ENCODE peak calls at places on chromosome 20, in nine cellular contexts. T is astrocyte of the spinal cord; G is gastrocnemius medialis; O is cardiac muscle cell; F is fibroblast of the aortic adventitia; Z is CD4-positive, alpha-beta T cell; C is HL-60; D is mammary epithelial cell; R is HCT116. P is an unnamed sample.

GRCh38 chr20:50216543-50217206 is 26.0 kb downstream of the CEBPB start:
- DNase-seq in C (no peak), G (no peak), T (no peak), F (no peak), R (no peak), O (no peak), Z (no peak), D (no peak), P (no peak)

GRCh38 chr20:34433391-34433790 is 70.3 kb downstream of the ITCH start:
- DNase-seq in C (no peak), Z (no peak), G (no peak), R (no peak), F (no peak), O (no peak), T (no peak), D (no peak), P (no peak)

GRCh38 chr20:62703853-62704228 is 4.8 kb upstream of the NTSR1 start:
- DNase-seq in T (peak; percentile 3), Z (no peak), O (no peak), D (no peak), G (no peak), R (no peak), F (no peak), C (no peak), P (no peak)

GRCh38 chr20:57612916-57613315 is 7.3 kb downstream of the ZBP1 start:
- DNase-seq in G (no peak), F (no peak), R (no peak), O (no peak), C (no peak), T (no peak), D (no peak), Z (no peak), P (no peak)

GRCh38 chr20:19889011-19889953 is 127.9 kb upstream of the NAA20 start:
- DNase-seq in G (no peak), C (no peak), F (peak; percentile 82), Z (no peak), D (peak; percentile 56), O (peak; percentile 89), R (no peak), T (peak; percentile 89), P (no peak)

GRCh38 chr20:57876163-57876562 is 166.3 kb upstream of the PMEPA1 start:
- DNase-seq in G (no peak), D (no peak), T (no peak), F (no peak), O (no peak), R (no peak), Z (no peak), C (no peak), P (no peak)

GRCh38 chr20:51910202-51911050 is 108.1 kb upstream of the SALL4 start:
- DNase-seq in T (peak; percentile 50), Z (no peak), G (no peak), C (no peak), F (no peak), O (no peak), R (no peak), D (no peak), P (no peak)

GRCh38 chr20:10984294-10984693 is 310.5 kb upstream of the JAG1 start:
- DNase-seq in T (no peak), G (no peak), Z (no peak), C (no peak), O (no peak), D (no peak), R (no peak), F (peak; percentile 22), P (no peak)

GRCh38 chr20:50373674-50374286 is 136.4 kb upstream of the PTPN1 start:
- DNase-seq in R (no peak), G (no peak), F (no peak), T (no peak), D (peak; percentile 59), O (no peak), Z (no peak), C (no peak), P (no peak)

GRCh38 chr20:56788671-56789610 is 159.8 kb downstream of the TFAP2C start:
- DNase-seq in G (no peak), C (no peak), F (no peak), T (peak; percentile 23), D (peak; percentile 11), O (peak; percentile 47), R (no peak), Z (no peak), P (no peak)

GRCh38 chr20:31747640-31748039 is 8.6 kb downstream of the TPX2 start:
- DNase-seq in C (no peak), O (peak; percentile 72), T (no peak), F (peak; percentile 83), G (peak; percentile 39), D (no peak), R (no peak), Z (no peak), P (no peak)

GRCh38 chr20:51340451-51340840 is 202.1 kb downstream of the NFATC2 start:
- DNase-seq in G (no peak), C (no peak), Z (no peak), F (no peak), R (no peak), D (no peak), O (no peak), T (no peak), P (no peak)

GRCh38 chr20:58647814-58648501 is 3.1 kb upstream of the STX16 start:
- DNase-seq in D (no peak), T (peak; percentile 89), F (peak; percentile 92), G (no peak), O (peak; percentile 59), C (no peak), R (no peak), Z (no peak), P (no peak)

GRCh38 chr20:38155811-38156210 is 9.3 kb downstream of the TGM2 start:
- DNase-seq in C (no peak), F (no peak), T (no peak), D (no peak), Z (no peak), G (no peak), R (no peak), O (no peak), P (no peak)

GRCh38 chr20:36726168-36726567 is 19.7 kb downstream of the NDRG3 start:
- DNase-seq in T (no peak), Z (no peak), F (peak; percentile 13), R (no peak), G (no peak), C (no peak), D (no peak), O (no peak), P (no peak)

GRCh38 chr20:36732456-36732855 is 13.4 kb downstream of the NDRG3 start:
- DNase-seq in Z (no peak), R (no peak), D (no peak), T (no peak), O (no peak), C (no peak), G (no peak), F (no peak), P (no peak)

DNA sequence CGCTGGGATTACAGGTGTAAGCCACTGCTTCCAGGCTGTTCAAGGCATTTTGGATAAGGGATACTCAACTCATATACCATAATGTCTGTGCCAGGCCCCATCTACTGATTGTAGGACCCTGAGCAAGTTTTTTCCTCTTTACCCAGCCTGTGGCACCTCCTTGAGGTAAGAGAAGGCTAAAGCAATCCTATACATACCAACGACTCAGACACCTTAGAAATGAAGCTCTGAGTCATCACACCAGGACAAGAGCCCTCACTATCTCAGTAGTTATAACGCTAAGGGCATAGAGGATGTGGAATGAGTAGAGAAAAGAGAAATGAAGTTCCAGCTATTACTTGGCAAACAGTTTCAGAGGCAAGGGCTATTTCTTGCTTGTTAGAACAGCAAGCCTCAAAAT is 16.9 kb downstream of the NDRG3 start:
- DNase-seq in T (peak; percentile 13), C (no peak), D (peak; percentile 58), F (peak; percentile 9), G (no peak), Z (no peak), O (peak; percentile 19), R (no peak), P (no peak)
- TF ChIP-seq CTCF in T (peak; percentile 20), C (no peak), D (peak; percentile 35), F (no peak), G (no peak), Z (no peak), O (no peak), R (peak; percentile 17), P (peak; percentile 12)

GRCh38 chr20:36506253-36506652 is 35.1 kb upstream of the MYL9 start:
- DNase-seq in F (no peak), D (no peak), T (no peak), R (no peak), G (no peak), Z (no peak), C (no peak), O (no peak), P (no peak)
- TF ChIP-seq CTCF in F (peak; percentile 49), D (peak; percentile 15), T (peak; percentile 48), R (peak; percentile 68), G (no peak), Z (peak; percentile 31), C (no peak), O (peak; percentile 41), P (peak; percentile 40)

DNA sequence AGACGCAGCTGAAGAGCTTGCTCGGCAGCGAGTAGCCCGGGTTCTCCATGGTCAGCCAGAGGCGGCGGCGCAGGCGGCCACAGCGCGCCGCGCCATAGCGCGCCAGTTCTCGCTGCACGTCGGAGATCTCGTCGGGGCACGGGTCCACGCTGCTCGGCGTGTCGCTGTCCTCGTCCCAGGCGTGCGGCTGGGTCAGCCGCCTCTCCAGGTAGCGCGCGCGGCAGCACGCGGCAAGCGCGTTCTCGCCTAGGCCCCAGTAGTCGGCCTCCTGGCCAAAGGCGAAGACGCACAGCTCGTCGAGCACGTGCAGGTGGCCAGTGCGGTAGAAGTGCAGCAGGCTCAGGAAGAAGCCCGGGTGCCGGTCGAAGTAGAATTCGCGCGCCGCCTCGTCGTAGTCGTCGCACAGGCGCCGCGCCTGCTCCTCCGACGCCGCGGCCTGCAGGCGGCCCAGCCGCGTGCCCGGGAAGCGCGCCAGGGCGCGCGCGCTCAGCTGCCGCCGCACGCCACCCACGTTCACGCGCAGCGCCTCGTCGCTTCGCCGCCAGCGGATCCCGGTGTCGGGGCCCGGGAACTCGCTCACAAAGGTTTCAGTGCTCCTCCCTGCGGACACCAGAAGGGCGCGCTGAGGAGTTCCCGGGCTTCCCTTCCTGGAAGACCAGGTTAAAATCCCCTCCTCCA is 2.7 kb downstream of the KCNS1 start:
- DNase-seq in G (no peak), R (no peak), Z (no peak), C (peak; percentile 41), O (peak; percentile 70), F (no peak), T (peak; percentile 14), D (no peak), P (no peak)
- TF ChIP-seq CTCF in G (no peak), R (no peak), Z (no peak), C (no peak), O (peak; percentile 41), F (peak; percentile 20), T (peak; percentile 23), D (no peak), P (no peak)

DNA sequence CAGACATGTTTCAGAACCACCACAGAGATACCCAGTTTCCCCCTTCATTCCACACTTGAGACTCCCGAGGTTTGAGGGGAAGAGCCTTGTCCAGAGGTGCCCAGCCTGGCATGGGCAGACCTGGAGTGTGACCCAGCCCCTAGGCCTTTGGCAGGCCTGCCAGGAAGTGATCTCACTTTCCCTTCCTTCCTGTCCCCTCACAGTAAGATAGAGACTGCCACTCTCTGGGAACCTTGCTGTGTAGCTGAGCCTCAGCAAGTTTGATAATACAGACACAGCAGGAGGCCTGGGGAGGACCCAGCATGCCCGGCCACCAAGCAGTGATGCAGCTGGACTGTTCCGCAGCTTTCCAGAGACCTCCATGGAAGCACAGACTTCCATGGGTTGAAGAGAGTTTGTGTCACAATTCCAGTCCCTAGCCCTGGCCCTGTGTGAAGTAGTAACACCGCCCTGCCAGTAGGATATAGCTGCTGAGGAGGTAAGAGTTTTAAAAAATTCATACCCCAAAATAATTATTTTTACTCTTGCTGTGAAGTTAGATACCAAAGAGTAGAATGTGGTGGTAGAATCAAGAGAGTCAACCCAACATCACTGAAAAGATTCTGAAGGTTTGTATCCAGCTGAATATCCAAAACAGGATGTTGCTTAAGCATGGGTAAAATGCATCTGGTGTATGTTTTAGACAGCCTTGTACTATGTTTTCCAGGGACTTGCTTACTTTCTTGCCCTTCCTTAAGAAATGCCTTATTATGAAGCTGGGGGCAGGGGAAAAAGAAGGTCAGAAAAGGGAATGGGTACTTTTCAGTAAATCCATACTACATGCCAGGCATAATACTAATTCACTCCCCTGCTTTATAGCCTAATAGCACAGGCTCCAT is 16.3 kb downstream of the PKIG start:
- DNase-seq in C (no peak), R (no peak), O (peak; percentile 70), F (peak; percentile 27), T (no peak), Z (no peak), D (no peak), G (no peak), P (no peak)
- TF ChIP-seq CTCF in C (no peak), R (no peak), O (peak; percentile 19), F (peak; percentile 17), T (peak; percentile 24), Z (no peak), D (no peak), G (no peak), P (no peak)

P was measured in D721Med.